ENCODE peak calls at places on chromosomes 13 and 19, in five cellular contexts. L, R, X, M and U are unnamed samples.

GRCh38 chr19:1224047-1224825 is 13.6 kb downstream of the CBARP start:
- DNase-seq in L (no peak), R (no peak), X (no peak), M (no peak), U (no peak)

GRCh38 chr13:62924395-62924794 is 1508.7 kb upstream of the PCDH20 start:
- DNase-seq in L (no peak), R (no peak), X (no peak), M (no peak), U (no peak)

GRCh38 chr19:14383898-14384669 is 2.8 kb downstream of the ADGRE5 start:
- DNase-seq in L (no peak), R (no peak), X (peak; percentile 38), M (no peak), U (peak; percentile 67)

GRCh38 chr19:55467236-55468053 is 2.9 kb upstream of the C19orf85 start:
- DNase-seq in L (peak; percentile 75), R (peak; percentile 78), X (no peak), M (peak; percentile 58), U (peak; percentile 88)

GRCh38 chr13:93227280-93227905 is 786 bp downstream of the GPC6 start:
- DNase-seq in L (no peak), R (peak; percentile 57), X (peak; percentile 33), M (no peak), U (no peak)

GRCh38 chr19:28289294-28290063 is 923.5 kb downstream of the UQCRFS1 start:
- DNase-seq in L (no peak), R (no peak), X (no peak), M (no peak), U (no peak)

GRCh38 chr13:43848250-43848649 is 31.3 kb downstream of the CCDC122 start:
- DNase-seq in L (no peak), R (no peak), X (peak; percentile 15), M (no peak), U (no peak)

GRCh38 chr19:43725468-43725867 is 9.6 kb downstream of the IRGC start:
- DNase-seq in L (no peak), R (no peak), X (no peak), M (no peak), U (peak; percentile 66)

GRCh38 chr13:111382877-111383276 is 62.4 kb downstream of the TEX29 start:
- DNase-seq in L (peak; percentile 22), R (no peak), X (no peak), M (no peak), U (no peak)

GRCh38 chr19:14718522-14719113 is 28.8 kb downstream of the ZNF333 start:
- DNase-seq in L (no peak), R (no peak), X (no peak), M (no peak), U (no peak)

GRCh38 chr13:75149781-75150180 is 332.2 kb downstream of the TBC1D4 start:
- DNase-seq in L (no peak), R (no peak), X (no peak), M (no peak), U (no peak)

GRCh38 chr13:99312493-99312883 is 5.3 kb upstream of the GPR183 start:
- DNase-seq in L (no peak), R (no peak), X (peak; percentile 93), M (no peak), U (no peak)

GRCh38 chr19:42069619-42070293 is at the start of gene GRIK5:
- DNase-seq in L (no peak), R (peak; percentile 50), X (no peak), M (no peak), U (no peak)

GRCh38 chr19:11473725-11474124 is 7.1 kb downstream of the ELAVL3 start:
- DNase-seq in L (no peak), R (no peak), X (no peak), M (no peak), U (no peak)

GRCh38 chr19:4455742-4456565 is 1.6 kb downstream of the UBXN6 start:
- DNase-seq in L (no peak), R (no peak), X (peak; percentile 54), M (no peak), U (no peak)

GRCh38 chr19:1291761-1292418 is 6.2 kb downstream of the EFNA2 start:
- DNase-seq in L (no peak), R (no peak), X (no peak), M (no peak), U (peak; percentile 85)

GRCh38 chr19:41801682-41802317 is 5.4 kb downstream of the CEACAM3 start:
- DNase-seq in L (no peak), R (no peak), X (no peak), M (no peak), U (no peak)

GRCh38 chr13:110893571-110893970 is 21.3 kb downstream of the ANKRD10 start:
- DNase-seq in L (no peak), R (no peak), X (no peak), M (no peak), U (no peak)

GRCh38 chr13:30790592-30790991 is 55.2 kb downstream of the ALOX5AP start:
- DNase-seq in L (no peak), R (no peak), X (no peak), M (no peak), U (no peak)

GRCh38 chr13:80157261-80157942 is 183.5 kb downstream of the SPRY2 start:
- DNase-seq in L (no peak), R (no peak), X (peak; percentile 31), M (no peak), U (no peak)

DNA sequence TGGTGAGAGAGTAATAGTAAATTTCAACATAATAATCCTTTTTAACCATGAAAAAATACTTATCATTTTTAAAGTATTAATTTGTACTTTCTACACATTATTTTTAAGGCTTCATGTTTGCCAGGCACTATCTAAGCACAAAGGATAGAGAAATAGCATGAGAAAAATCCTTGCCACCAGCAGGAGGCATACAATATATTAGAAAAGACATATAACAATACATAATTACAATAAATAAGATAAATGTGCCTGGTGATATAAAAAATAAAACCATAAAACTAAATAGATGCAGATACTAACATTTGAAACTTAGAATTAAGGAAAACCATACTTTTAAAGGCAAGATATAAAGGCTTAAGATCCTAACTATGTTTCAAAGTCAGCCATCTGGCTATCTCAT is 1256.4 kb downstream of the DIAPH3 start:
- DNase-seq in L (no peak), R (no peak), X (no peak), M (no peak), U (no peak)
- TF ChIP-seq CTCF in L (no peak), R (no peak), X (peak; percentile 7), M (no peak), U (no peak)

GRCh38 chr13:58542530-58542929 is 911.0 kb downstream of the PCDH17 start:
- DNase-seq in L (no peak), R (no peak), X (no peak), M (no peak), U (no peak)

DNA sequence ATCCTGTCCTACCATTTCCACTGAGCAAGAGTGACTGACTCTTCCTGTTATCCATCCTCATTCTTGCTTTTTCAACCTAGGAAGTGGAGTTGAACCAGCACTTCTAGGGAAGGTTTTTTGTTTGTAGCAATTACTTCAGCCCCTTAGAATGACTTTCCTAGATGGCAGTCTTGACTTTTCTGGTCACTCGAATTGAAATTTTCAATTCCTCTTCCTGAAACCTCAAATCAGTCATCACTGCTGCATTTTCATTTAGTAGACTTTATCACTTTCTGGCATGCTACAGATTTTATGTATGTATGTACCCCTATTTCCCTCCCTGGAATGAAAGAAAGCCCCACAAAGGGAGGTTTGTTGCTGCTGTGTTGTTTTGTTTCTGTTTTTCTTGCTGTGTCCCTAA is 915.9 kb downstream of the PCDH17 start:
- DNase-seq in L (no peak), R (no peak), X (no peak), M (no peak), U (no peak)
- TF ChIP-seq CTCF in L (no peak), R (no peak), X (no peak), M (no peak), U (no peak)

DNA sequence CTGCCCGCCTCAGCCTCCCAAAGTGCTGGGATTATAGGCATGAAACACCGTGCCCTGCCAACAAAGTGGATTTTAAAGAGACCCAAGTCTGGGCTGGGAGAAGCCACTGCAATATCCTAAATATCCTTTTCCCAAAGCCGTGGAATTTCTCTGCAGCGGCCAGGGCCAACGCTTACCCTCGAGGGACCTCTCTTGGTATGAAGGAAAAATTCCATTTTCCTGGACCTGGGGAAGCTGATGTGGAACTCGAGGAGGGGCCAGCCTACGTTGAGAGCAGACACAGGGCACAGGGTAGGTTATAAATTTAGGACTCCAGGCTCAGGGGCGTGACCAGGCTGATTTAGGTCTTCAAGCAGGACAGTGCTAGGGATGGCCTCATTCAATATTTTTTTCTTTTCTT is 17.7 kb upstream of the UPF1 start:
- DNase-seq in L (no peak), R (no peak), X (no peak), M (no peak), U (no peak)
- TF ChIP-seq CTCF in L (no peak), R (no peak), X (no peak), M (no peak), U (no peak)

DNA sequence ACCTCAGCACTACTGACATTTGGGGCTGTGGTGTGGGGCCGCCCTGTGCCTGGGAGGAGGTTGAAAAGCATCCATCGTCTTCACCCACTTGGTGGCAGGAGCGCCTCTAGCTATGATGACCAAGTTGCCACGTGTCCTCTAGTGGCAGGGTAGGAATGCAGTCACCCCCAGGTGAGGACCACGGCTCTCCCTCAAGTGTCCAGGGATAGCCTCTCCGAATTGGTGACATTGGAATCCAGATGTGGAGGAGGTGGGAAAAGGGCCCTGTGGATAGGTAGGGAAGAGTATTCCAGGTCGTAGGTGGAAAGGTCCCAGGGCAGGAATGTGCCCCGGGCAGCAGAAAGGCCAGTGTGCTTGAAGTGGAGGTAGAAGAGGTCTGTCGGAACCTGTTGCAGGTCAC is 37.6 kb downstream of the ARHGEF18 start:
- DNase-seq in L (no peak), R (no peak), X (no peak), M (no peak), U (no peak)
- TF ChIP-seq CTCF in L (no peak), R (no peak), X (no peak), M (no peak), U (no peak)

DNA sequence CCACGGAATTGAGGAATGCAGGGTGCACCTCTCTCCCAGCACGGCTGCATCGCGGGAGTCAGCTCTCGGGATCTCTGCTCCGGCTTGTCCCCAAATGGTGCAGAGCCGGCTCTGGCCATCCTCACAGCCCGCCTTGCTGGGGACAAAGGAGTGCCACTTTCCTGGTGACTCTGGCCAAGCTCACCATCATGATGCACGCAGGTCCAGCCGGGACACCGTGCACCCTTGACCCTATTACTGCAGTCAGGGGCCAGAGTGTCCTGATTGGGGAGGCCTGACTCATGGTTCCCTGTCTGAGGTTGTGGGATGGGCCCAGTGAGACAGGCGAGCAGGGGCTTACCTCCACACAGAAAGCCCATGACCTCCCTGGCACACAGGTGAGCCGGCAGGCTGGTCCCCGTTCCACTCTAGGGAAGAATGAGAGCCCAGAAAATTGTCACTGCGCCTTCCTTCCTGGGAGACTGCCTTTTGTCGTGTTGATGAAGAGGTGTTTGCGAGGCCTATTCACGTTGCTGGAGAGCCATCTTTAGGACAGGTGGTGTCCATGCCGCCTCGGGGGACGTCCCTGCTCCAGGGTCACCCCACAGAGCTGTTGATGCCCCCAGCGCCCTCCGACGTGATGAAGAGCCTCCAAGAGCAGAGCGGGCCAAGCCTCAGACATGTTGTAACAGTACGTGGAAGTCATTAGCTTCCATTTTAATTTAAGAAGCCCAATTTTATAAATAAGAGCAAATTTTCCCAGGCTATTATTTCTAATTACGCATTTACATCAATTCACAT is 18.5 kb upstream of the VSTM2B start:
- DNase-seq in L (no peak), R (no peak), X (no peak), M (no peak), U (no peak)
- TF ChIP-seq CTCF in L (no peak), R (no peak), X (no peak), M (no peak), U (no peak)